ENCODE peak calls at places on chromosomes 11 and 22, in seven cellular contexts. F, D, W, Z, H, I and M are unnamed samples.
A peak's percentile ranks its signal among the peaks of the same experiment; 100 is the strongest.

GRCh38 chr22:46047226-46047625 is 70.3 kb upstream of the WNT7B start:
- DNase-seq in D (no peak), W (no peak), F (no peak), Z (no peak), I (no peak), H (no peak), M (no peak)

GRCh38 chr11:122342089-122342749 is 226.2 kb upstream of the BLID start:
- DNase-seq in W (no peak), I (no peak), Z (no peak), F (peak; percentile 27), H (no peak), D (no peak), M (no peak)

GRCh38 chr11:60871378-60872061 is 4.2 kb downstream of the ZP1 start:
- DNase-seq in F (no peak), H (no peak), D (no peak), Z (no peak), I (no peak), W (peak; percentile 29), M (peak; percentile 48)

GRCh38 chr11:727281-727701 is 20.0 kb upstream of the TALDO1 start:
- DNase-seq in D (no peak), F (no peak), W (peak; percentile 31), H (no peak), Z (no peak), I (no peak), M (no peak)

GRCh38 chr22:19598054-19598855 is 74.0 kb upstream of the CLDN5 start:
- DNase-seq in W (no peak), F (no peak), D (no peak), Z (no peak), I (no peak), H (no peak), M (no peak)

GRCh38 chr11:85628771-85629341 is 463 bp downstream of the TMEM126B start:
- DNase-seq in I (no peak), F (no peak), W (no peak), D (no peak), H (peak; percentile 9), Z (no peak), M (no peak)

GRCh38 chr22:29275819-29276565 is 7.9 kb downstream of the EWSR1 start:
- DNase-seq in I (no peak), H (no peak), W (no peak), Z (no peak), D (no peak), F (no peak), M (no peak)

GRCh38 chr11:2309251-2310072 is 7.6 kb downstream of the TSPAN32 start:
- DNase-seq in W (no peak), Z (no peak), F (no peak), D (no peak), H (no peak), I (no peak), M (no peak)

GRCh38 chr11:26229270-26229669 is 102.7 kb upstream of the ANO3 start:
- DNase-seq in Z (no peak), H (no peak), D (no peak), I (no peak), W (no peak), F (no peak), M (no peak)

GRCh38 chr11:111472228-111472627 is 40.0 kb downstream of the BTG4 start:
- DNase-seq in H (no peak), W (no peak), F (no peak), D (no peak), I (no peak), Z (no peak), M (no peak)

GRCh38 chr22:41308544-41308947 is 7.2 kb downstream of the ZC3H7B start:
- DNase-seq in D (no peak), Z (no peak), F (no peak), H (peak; percentile 91), I (no peak), W (no peak), M (no peak)

GRCh38 chr22:31681625-31682345 is 19.8 kb upstream of the PISD start:
- DNase-seq in W (no peak), I (no peak), F (no peak), Z (no peak), D (no peak), H (no peak), M (no peak)

GRCh38 chr11:126990716-126991480 is 9.7 kb downstream of the KIRREL3 start:
- DNase-seq in D (no peak), W (no peak), H (no peak), F (no peak), Z (no peak), I (no peak), M (no peak)

GRCh38 chr22:24503137-24503850 is 8.2 kb downstream of the UPB1 start:
- DNase-seq in D (peak; percentile 85), Z (peak; percentile 68), W (peak; percentile 73), F (peak; percentile 34), H (no peak), I (peak; percentile 83), M (peak; percentile 54)

GRCh38 chr22:35131423-35132050 is 65.6 kb downstream of the ISX start:
- DNase-seq in H (no peak), D (no peak), F (no peak), Z (peak; percentile 43), W (no peak), I (no peak), M (no peak)

GRCh38 chr22:21712751-21713427 is 22.7 kb downstream of the YPEL1 start:
- DNase-seq in I (peak; percentile 59), Z (peak; percentile 99), D (no peak), F (peak; percentile 68), H (peak; percentile 77), W (peak; percentile 88), M (peak; percentile 74)

GRCh38 chr22:32999039-32999861 is 58.9 kb downstream of the SYN3 start:
- DNase-seq in Z (no peak), I (peak; percentile 17), D (no peak), H (no peak), F (no peak), W (no peak), M (no peak)

GRCh38 chr22:22903355-22903777 is 15.8 kb downstream of the IGLL5 start:
- DNase-seq in D (no peak), I (no peak), H (no peak), Z (peak; percentile 53), F (no peak), W (no peak), M (no peak)

GRCh38 chr11:3022300-3022967 is 30.3 kb upstream of the NAP1L4 start:
- DNase-seq in W (no peak), H (no peak), I (no peak), Z (no peak), F (no peak), D (peak; percentile 38), M (no peak)

GRCh38 chr22:30742291-30743256 is 47.9 kb downstream of the OSBP2 start:
- DNase-seq in W (no peak), F (no peak), H (no peak), I (no peak), Z (no peak), D (no peak), M (no peak)

GRCh38 chr11:17852246-17852645 is 117.7 kb downstream of the KCNC1 start:
- DNase-seq in W (no peak), H (no peak), I (no peak), F (no peak), D (no peak), Z (no peak), M (no peak)

GRCh38 chr11:65502852-65503603 is 4.2 kb downstream of the MALAT1 start:
- DNase-seq in F (no peak), H (no peak), W (no peak), D (no peak), Z (peak; percentile 31), I (no peak), M (no peak)

GRCh38 chr11:135008001-135008405 is 596.0 kb upstream of the B3GAT1 start:
- DNase-seq in I (no peak), F (no peak), Z (no peak), W (peak; percentile 43), H (no peak), D (no peak), M (no peak)

GRCh38 chr11:117861151-117862018 is 15.1 kb downstream of the FXYD6 start:
- DNase-seq in W (peak; percentile 74), Z (no peak), H (no peak), I (peak; percentile 72), F (no peak), D (no peak), M (peak; percentile 14)
- TF ChIP-seq JUND in W (no peak), Z (no peak), H (no peak), I (no peak), F (no peak), D (no peak), M (no peak)

GRCh38 chr11:131643171-131643570 is 272.8 kb downstream of the NTM start:
- DNase-seq in W (peak; percentile 59), D (no peak), F (no peak), Z (no peak), H (no peak), I (no peak), M (no peak)
- TF ChIP-seq JUND in W (no peak), D (no peak), F (no peak), Z (no peak), H (no peak), I (no peak), M (no peak)

GRCh38 chr11:125519865-125520834 is 24.1 kb upstream of the FEZ1 start:
- DNase-seq in W (no peak), D (no peak), Z (no peak), H (no peak), I (no peak), F (no peak), M (no peak)

GRCh38 chr11:125515102-125515439 is 19.0 kb upstream of the FEZ1 start:
- DNase-seq in F (no peak), W (no peak), H (no peak), I (no peak), D (no peak), Z (no peak), M (no peak)

GRCh38 chr11:125516266-125516665 is 20.2 kb upstream of the FEZ1 start:
- DNase-seq in I (no peak), Z (no peak), H (no peak), D (no peak), W (no peak), F (no peak), M (no peak)

GRCh38 chr11:125514336-125515101 is 18.5 kb upstream of the FEZ1 start:
- DNase-seq in Z (no peak), I (no peak), D (peak; percentile 92), F (no peak), W (peak; percentile 32), H (no peak), M (no peak)

DNA sequence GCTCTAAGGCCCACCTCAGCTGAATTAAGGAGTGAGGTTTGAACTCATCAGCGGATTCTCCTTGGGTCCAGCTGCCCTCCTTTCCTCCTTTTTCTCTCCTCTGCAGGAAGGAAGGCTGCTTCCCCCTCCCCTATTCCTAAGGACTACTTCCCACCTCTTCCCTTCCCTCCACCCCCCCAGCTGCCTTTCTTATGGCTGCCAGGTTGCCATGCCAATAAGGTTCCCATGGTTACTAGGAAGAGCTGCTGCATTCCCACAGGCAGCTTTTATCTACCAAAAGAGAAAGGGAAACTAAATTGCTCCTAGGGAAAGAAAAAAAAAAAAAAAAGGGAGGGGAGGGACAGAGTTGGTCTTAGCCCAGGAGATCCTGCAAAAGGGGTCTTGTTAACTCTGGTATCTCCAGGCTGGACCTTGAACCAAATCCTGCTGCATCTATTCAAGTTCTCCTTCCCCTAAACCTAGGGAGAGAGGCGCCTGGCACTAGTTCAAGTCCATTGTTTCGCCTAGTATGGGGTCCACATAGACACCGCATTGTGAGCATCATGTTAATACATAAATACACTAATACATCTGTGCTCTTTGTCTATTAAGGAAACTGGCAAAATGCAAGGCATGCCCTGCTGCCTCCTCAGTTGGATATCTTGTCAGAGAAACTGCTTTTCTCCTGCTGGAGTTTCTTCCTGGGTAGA is 21.2 kb upstream of the FEZ1 start:
- DNase-seq in I (peak; percentile 76), H (no peak), D (no peak), F (no peak), W (peak; percentile 61), Z (peak; percentile 47), M (no peak)
- TF ChIP-seq JUND in I (no peak), H (no peak), D (no peak), F (no peak), W (no peak), Z (no peak), M (no peak)

GRCh38 chr11:88363566-88364169 is 26.1 kb upstream of the CTSC start:
- DNase-seq in F (no peak), Z (no peak), W (no peak), D (no peak), H (no peak), I (no peak), M (no peak)
- TF ChIP-seq JUND in F (no peak), Z (no peak), W (peak; percentile 79), D (no peak), H (no peak), I (no peak), M (no peak)